ENCODE peak calls at places on chromosomes 4 and X, in nine cellular contexts. I is upper lobe of right lung, C is suprapubic skin, D is fibroblast of lung, F is H9, H is GM12878, M is HCT116, E is colonic mucosa, S is dorsolateral prefrontal cortex. Z is an unnamed sample.

GRCh38 chrX:45379186-45379585 is 178.5 kb upstream of the DIPK2B start:
- DNase-seq in D (no peak), E (no peak), S (no peak), I (no peak), C (no peak), F (no peak), H (no peak), M (no peak), Z (no peak)

GRCh38 chrX:43741843-43742573 is 85.9 kb downstream of the MAOA start:
- DNase-seq in I (no peak), F (no peak), S (no peak), C (no peak), M (no peak), D (peak; percentile 74), H (no peak), E (no peak), Z (no peak)

GRCh38 chrX:12978205-12979010 is 3.5 kb downstream of the TMSB4X start:
- DNase-seq in C (no peak), E (peak; percentile 70), D (peak; percentile 79), S (no peak), M (no peak), F (peak; percentile 76), H (no peak), I (peak; percentile 71), Z (no peak)

GRCh38 chr4:126071346-126072333 is 756.9 kb downstream of the FAT4 start:
- DNase-seq in F (no peak), I (no peak), E (no peak), C (no peak), S (peak; percentile 34), H (no peak), M (no peak), D (peak; percentile 89), Z (no peak)

GRCh38 chr4:94516999-94517398 is 65.3 kb downstream of the PDLIM5 start:
- DNase-seq in F (no peak), E (no peak), D (no peak), S (no peak), M (peak; percentile 37), I (no peak), C (no peak), H (no peak), Z (no peak)

GRCh38 chr4:184385705-184386141 is 88.6 kb downstream of the IRF2 start:
- DNase-seq in H (no peak), D (no peak), F (peak; percentile 33), I (no peak), S (no peak), M (no peak), C (no peak), E (peak; percentile 90), Z (no peak)

GRCh38 chr4:16608123-16608522 is 290.3 kb downstream of the LDB2 start:
- DNase-seq in C (no peak), D (no peak), M (no peak), F (no peak), E (no peak), I (no peak), H (no peak), S (no peak), Z (no peak)

GRCh38 chr4:188818300-188818699 is 679.1 kb downstream of the TRIML1 start:
- DNase-seq in F (no peak), S (no peak), D (no peak), E (no peak), I (no peak), M (no peak), H (no peak), C (no peak), Z (no peak)

GRCh38 chr4:158962396-158962795 is 140.5 kb upstream of the RAPGEF2 start:
- DNase-seq in F (no peak), I (no peak), S (no peak), D (no peak), C (no peak), E (no peak), H (no peak), M (no peak), Z (no peak)

GRCh38 chr4:164779811-164780216 is 25.9 kb downstream of the SMIM31 start:
- DNase-seq in F (peak; percentile 63), H (peak; percentile 30), C (no peak), I (no peak), S (no peak), M (peak; percentile 41), E (peak; percentile 26), D (peak; percentile 54), Z (no peak)

GRCh38 chr4:10161840-10162239 is 45.2 kb upstream of the WDR1 start:
- DNase-seq in H (no peak), I (no peak), E (no peak), C (no peak), S (no peak), D (no peak), F (no peak), M (no peak), Z (no peak)

GRCh38 chrX:85345523-85345922 is 33.9 kb downstream of the POF1B start:
- DNase-seq in D (no peak), F (no peak), E (no peak), S (no peak), I (no peak), H (no peak), C (no peak), M (no peak), Z (no peak)

GRCh38 chr4:48578132-48578964 is 88.3 kb downstream of the ZAR1 start:
- DNase-seq in F (peak; percentile 37), I (no peak), D (peak; percentile 86), M (peak; percentile 36), C (no peak), E (peak; percentile 72), H (peak; percentile 12), S (peak; percentile 58), Z (no peak)

GRCh38 chrX:42934020-42934701 is 156.2 kb upstream of the PPP1R2C start:
- DNase-seq in M (no peak), H (peak; percentile 75), C (no peak), E (peak; percentile 27), I (no peak), D (no peak), S (no peak), F (no peak), Z (no peak)

DNA sequence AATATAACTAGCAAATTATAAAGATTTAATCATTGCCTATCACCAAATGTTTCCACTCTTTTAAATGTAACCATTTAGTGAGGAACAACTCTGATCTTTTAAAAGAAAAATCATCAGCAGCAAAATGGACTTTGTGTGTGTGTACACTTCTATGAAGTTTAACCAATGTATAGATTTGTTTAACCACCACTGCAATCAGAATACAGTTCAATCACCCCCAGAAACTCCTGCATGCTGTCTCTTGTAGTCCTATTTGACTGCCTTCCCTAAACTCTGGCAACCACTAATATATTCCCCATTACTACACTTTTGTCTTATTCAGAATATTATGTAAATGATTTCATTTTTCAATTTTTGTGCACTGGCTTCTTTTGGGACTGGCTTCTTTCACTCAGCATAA is 1.7 kb upstream of the TCEAL8 start:
- DNase-seq in S (no peak), C (no peak), H (no peak), I (no peak), D (no peak), M (no peak), E (no peak), F (no peak), Z (no peak)
- H3K27ac ChIP-seq in S (no peak overlapping the region), C (no peak overlapping the region), H (no peak overlapping the region), I (no peak overlapping the region), D (no peak overlapping the region), M (no peak overlapping the region), E (no peak overlapping the region), F (no peak overlapping the region), Z (no peak overlapping the region)

DNA sequence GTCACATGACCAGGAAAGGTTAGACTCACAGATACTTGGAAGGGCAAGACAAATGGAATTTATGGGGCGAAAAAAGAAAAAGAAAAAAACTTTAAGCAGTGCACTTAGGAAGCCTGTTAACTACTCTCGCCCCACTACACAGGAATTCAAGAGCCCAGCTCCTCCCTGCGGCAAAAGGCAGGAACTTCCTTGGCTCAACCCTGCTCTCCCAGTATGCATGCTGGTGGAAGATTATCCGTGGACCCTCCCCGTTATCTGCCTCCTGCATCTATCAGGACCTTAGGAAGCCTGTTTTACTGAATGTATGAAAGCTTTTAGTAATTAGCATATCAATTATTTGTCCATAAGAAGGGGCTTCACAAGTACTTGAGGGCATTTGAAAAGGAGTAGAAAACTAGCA is 40.1 kb upstream of the RPA4 start:
- DNase-seq in F (peak; percentile 74), H (no peak), C (no peak), I (no peak), M (no peak), E (no peak), S (no peak), D (no peak), Z (no peak)
- TF ChIP-seq CTCF in F (peak; percentile 68), H (no peak), C (no peak), I (peak; percentile 18), M (no peak), E (no peak), S (no peak), D (peak; percentile 3), Z (no peak)

GRCh38 chr4:40087799-40088366 is 31.2 kb downstream of the N4BP2 start:
- DNase-seq in D (no peak), M (no peak), C (no peak), I (no peak), F (no peak), H (no peak), S (no peak), E (no peak), Z (no peak)
- H3K27ac ChIP-seq in D (no peak overlapping the region), M (no peak overlapping the region), C (no peak overlapping the region), I (no peak overlapping the region), F (no peak overlapping the region), H (no peak overlapping the region), S (no peak overlapping the region), E (no peak overlapping the region), Z (no peak overlapping the region)

GRCh38 chrX:77946571-77946970 is 22.9 kb downstream of the PGAM4 start:
- DNase-seq in F (no peak), S (no peak), C (no peak), E (no peak), I (no peak), M (no peak), D (no peak), H (no peak), Z (no peak)
- TF ChIP-seq CTCF in F (no peak), S (no peak), C (no peak), E (no peak), I (no peak), M (no peak), D (no peak), H (no peak), Z (no peak)

GRCh38 chr4:5773271-5773555 is 62.2 kb downstream of the EVC start:
- DNase-seq in F (peak; percentile 32), E (no peak), I (no peak), M (no peak), H (no peak), C (no peak), D (peak; percentile 48), S (no peak), Z (peak; percentile 49)

GRCh38 chr4:5770051-5770450 is 59.0 kb downstream of the EVC start:
- DNase-seq in H (no peak), I (peak; percentile 33), E (no peak), D (no peak), C (no peak), M (no peak), F (peak; percentile 13), S (no peak), Z (no peak)

GRCh38 chr4:5772528-5773270 is 61.7 kb downstream of the EVC start:
- DNase-seq in I (peak; percentile 38), E (no peak), M (no peak), F (peak; percentile 10), H (no peak), S (no peak), C (no peak), D (no peak), Z (peak; percentile 41)

GRCh38 chr4:5776510-5776909 is 65.5 kb downstream of the EVC start:
- DNase-seq in C (no peak), D (no peak), H (no peak), F (no peak), M (no peak), S (no peak), E (no peak), I (no peak), Z (no peak)

GRCh38 chr4:5774416-5775056 is 63.5 kb downstream of the EVC start:
- DNase-seq in M (no peak), H (no peak), S (no peak), F (peak; percentile 15), C (no peak), E (no peak), D (no peak), I (peak; percentile 2), Z (peak; percentile 43)
- H3K27ac ChIP-seq in M (no peak overlapping the region), H (no peak overlapping the region), S (no peak overlapping the region), F (no peak overlapping the region), C (no peak overlapping the region), E (no peak overlapping the region), D (no peak overlapping the region), I (no peak overlapping the region), Z (no peak overlapping the region)

Z was measured in coronary artery.